ENCODE peak calls at places on chromosome 20, in ten cellular contexts. U is right lobe of liver, B is left ventricle myocardium inferior, Q is fibroblast of villous mesenchyme, N is psoas muscle, J is breast epithelium, L is PC-9, R is suprapubic skin, G is heart right ventricle, I is GM12865. E is an unnamed sample.

GRCh38 chr20:59145926-59146800 is 17.5 kb upstream of the ZNF831 start:
- DNase-seq in I (no peak), N (no peak), G (peak), L (no peak), J (no peak), R (peak), B (no peak), U (no peak), Q (no peak), E (no peak)

GRCh38 chr20:34299925-34300806 is 3.0 kb downstream of the AHCY start:
- DNase-seq in G (no peak), J (no peak), U (no peak), N (no peak), L (no peak), B (no peak), R (no peak), I (peak), Q (peak), E (no peak)

GRCh38 chr20:63472159-63472811 is at the start of gene KCNQ2:
- DNase-seq in U (no peak), R (no peak), Q (no peak), N (no peak), L (no peak), I (no peak), J (no peak), B (no peak), G (no peak), E (no peak)

GRCh38 chr20:36754656-36755222 is 8.8 kb upstream of the NDRG3 start:
- DNase-seq in J (no peak), U (no peak), Q (peak), I (peak), L (peak), R (no peak), B (no peak), N (no peak), G (peak), E (peak)

GRCh38 chr20:61562897-61563504 is 310.9 kb downstream of the CDH4 start:
- DNase-seq in Q (no peak), R (no peak), U (peak), N (no peak), J (no peak), L (no peak), B (no peak), G (no peak), I (no peak), E (no peak)

GRCh38 chr20:3204124-3204794 is at the start of gene DDRGK1:
- DNase-seq in R (peak), J (peak), N (peak), L (peak), Q (peak), U (peak), I (peak), G (peak), B (peak), E (peak)

GRCh38 chr20:39289316-39289715 is 327.2 kb downstream of the DHX35 start:
- DNase-seq in I (peak), Q (no peak), L (no peak), N (no peak), R (no peak), U (no peak), J (no peak), B (no peak), G (no peak), E (no peak)

GRCh38 chr20:18527836-18528235 is 20.1 kb downstream of the SEC23B start:
- DNase-seq in N (no peak), R (no peak), U (no peak), G (no peak), B (no peak), J (no peak), L (no peak), I (no peak), Q (no peak), E (no peak)

GRCh38 chr20:52457826-52458225 is 266.2 kb upstream of the ZFP64 start:
- DNase-seq in B (no peak), G (no peak), Q (no peak), J (no peak), N (no peak), L (peak), R (no peak), I (no peak), U (no peak), E (no peak)

GRCh38 chr20:61777773-61778484 is 287.8 kb downstream of the TAF4 start:
- DNase-seq in B (no peak), L (no peak), I (no peak), G (no peak), R (no peak), U (peak), J (no peak), N (peak), Q (no peak), E (no peak)

GRCh38 chr20:44186674-44187053 is 324 bp downstream of the JPH2 start:
- DNase-seq in Q (no peak), I (no peak), G (no peak), U (no peak), B (no peak), R (no peak), J (no peak), N (no peak), L (no peak), E (no peak)

GRCh38 chr20:52676282-52676995 is 295.7 kb upstream of the TSHZ2 start:
- DNase-seq in N (no peak), B (no peak), I (no peak), J (no peak), L (no peak), R (no peak), G (no peak), U (no peak), Q (no peak), E (no peak)

GRCh38 chr20:34848597-34848996 is 23.1 kb upstream of the NCOA6 start:
- DNase-seq in Q (no peak), L (no peak), U (no peak), R (no peak), N (no peak), I (no peak), G (no peak), J (no peak), B (no peak), E (no peak)

GRCh38 chr20:43940518-43941225 is 26.0 kb downstream of the TOX2 start:
- DNase-seq in B (no peak), U (no peak), J (no peak), L (peak), I (no peak), N (no peak), G (no peak), Q (no peak), R (no peak), E (no peak)

GRCh38 chr20:37994512-37994911 is 38.7 kb downstream of the TTI1 start:
- DNase-seq in I (no peak), L (peak), J (no peak), R (no peak), Q (peak), U (no peak), B (no peak), N (peak), G (no peak), E (no peak)

GRCh38 chr20:23131766-23132165 is 45.6 kb upstream of the CD93 start:
- DNase-seq in N (no peak), Q (peak), B (no peak), I (no peak), R (no peak), U (no peak), G (no peak), J (no peak), L (no peak), E (no peak)

GRCh38 chr20:45946149-45946970 is 11.9 kb downstream of the PCIF1 start:
- DNase-seq in U (peak), B (no peak), N (peak), Q (peak), J (no peak), L (peak), I (no peak), R (no peak), G (no peak), E (no peak)

GRCh38 chr20:51306521-51307358 is 235.8 kb downstream of the NFATC2 start:
- DNase-seq in G (peak), B (peak), R (peak), J (peak), L (no peak), I (peak), Q (peak), N (peak), U (peak), E (peak)

GRCh38 chr20:574297-574942 is 30.8 kb upstream of the CSNK2A1 start:
- DNase-seq in J (no peak), L (no peak), U (no peak), Q (no peak), B (peak), R (peak), I (no peak), N (peak), G (peak), E (no peak)

GRCh38 chr20:568865-569415 is 25.4 kb upstream of the CSNK2A1 start:
- DNase-seq in I (no peak), Q (no peak), R (no peak), B (no peak), J (no peak), N (no peak), L (no peak), U (no peak), G (no peak), E (no peak)

GRCh38 chr20:572752-573151 is 29.2 kb upstream of the CSNK2A1 start:
- DNase-seq in I (no peak), N (no peak), Q (no peak), J (no peak), G (peak), B (peak), R (no peak), U (no peak), L (no peak), E (no peak)

GRCh38 chr20:573414-574296 is 30.1 kb upstream of the CSNK2A1 start:
- DNase-seq in I (no peak), R (peak), Q (no peak), L (no peak), B (no peak), U (no peak), J (no peak), N (no peak), G (no peak), E (no peak)

DNA sequence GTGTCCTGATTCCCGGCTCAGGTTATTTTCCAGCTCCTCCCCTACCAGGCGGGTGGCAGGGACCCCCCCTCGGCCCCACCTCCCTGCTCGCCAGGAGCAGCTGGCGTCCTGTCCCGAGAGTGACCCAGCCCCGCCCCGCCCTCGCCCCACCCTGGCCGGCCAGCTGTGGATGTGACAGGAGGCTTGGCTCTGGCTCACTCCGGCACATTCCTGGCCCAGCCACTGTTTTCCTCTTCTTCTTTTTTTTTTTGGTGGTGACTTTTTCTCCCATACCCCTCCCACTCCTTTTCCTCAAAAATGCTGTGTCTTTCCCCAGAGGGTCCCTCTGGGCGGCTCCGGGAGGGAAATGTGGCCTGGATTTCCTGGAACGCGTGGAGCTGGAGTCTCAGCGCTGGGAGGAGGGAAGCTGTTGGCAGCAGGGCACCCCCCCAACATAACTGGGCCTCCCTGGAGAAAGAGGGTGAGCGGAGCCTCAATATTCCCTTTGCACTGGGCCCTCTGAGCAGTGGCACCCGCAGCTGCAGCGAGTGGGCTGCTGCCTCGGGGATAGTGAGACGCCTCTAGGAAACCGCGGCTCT is 28.3 kb upstream of the CSNK2A1 start:
- DNase-seq in G (peak), B (peak), L (no peak), U (no peak), J (peak), N (peak), Q (peak), I (no peak), R (no peak), E (no peak)
- H3K4me3 ChIP-seq in G (peak), B (peak), L (no peak), U (no peak), J (peak), N (peak), Q (no peak), I (no peak), R (no peak), E (no peak)

DNA sequence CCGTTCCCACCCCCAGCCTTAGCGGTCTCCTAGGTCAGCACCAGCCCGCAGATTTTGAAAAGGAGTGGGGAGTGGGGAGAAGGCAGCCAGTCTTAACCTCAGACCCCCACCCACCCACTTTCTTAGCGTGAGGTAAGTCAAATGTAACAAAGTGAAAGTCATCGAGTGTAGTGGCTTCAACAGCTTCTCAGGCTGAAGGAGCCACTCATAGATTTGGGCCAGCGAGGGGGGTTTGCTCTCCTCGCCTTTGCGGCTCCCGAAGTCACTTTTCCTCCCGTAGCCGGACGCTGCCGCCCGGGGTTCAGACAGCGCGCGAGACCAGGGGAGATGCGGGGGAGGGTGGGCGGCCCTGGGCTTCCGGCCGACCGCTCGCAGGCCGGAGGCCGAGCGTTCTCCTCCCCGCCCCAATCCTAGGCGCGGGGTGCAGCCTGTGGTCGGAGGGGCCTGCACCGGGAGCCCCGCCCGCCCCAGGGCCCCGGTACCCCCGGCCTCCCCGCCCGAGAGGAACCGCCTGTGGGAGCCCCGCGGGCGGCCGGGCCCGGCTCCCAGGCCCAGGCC is 3.4 kb downstream of the NKX2-2 start:
- DNase-seq in G (no peak), J (no peak), R (no peak), N (no peak), U (no peak), L (no peak), I (no peak), Q (no peak), B (no peak), E (no peak)
- H3K4me3 ChIP-seq in G (peak), J (peak), R (peak), N (peak), U (peak), L (no peak), I (no peak), Q (peak), B (peak), E (peak)

GRCh38 chr20:6164421-6165341 is 41.9 kb upstream of the FERMT1 start:
- DNase-seq in R (no peak), Q (peak), G (peak), J (no peak), U (no peak), L (peak), I (no peak), B (peak), N (peak), E (no peak)

GRCh38 chr20:6160736-6161135 is 37.9 kb upstream of the FERMT1 start:
- DNase-seq in J (no peak), G (no peak), I (no peak), L (no peak), R (no peak), N (no peak), U (no peak), Q (no peak), B (no peak), E (no peak)

GRCh38 chr20:6157345-6157744 is 34.5 kb upstream of the FERMT1 start:
- DNase-seq in Q (no peak), G (no peak), L (no peak), N (no peak), B (no peak), U (no peak), J (no peak), R (no peak), I (peak), E (no peak)

GRCh38 chr20:6162239-6162638 is 39.4 kb upstream of the FERMT1 start:
- DNase-seq in L (no peak), R (no peak), U (peak), N (peak), B (peak), Q (peak), G (peak), J (no peak), I (no peak), E (no peak)
- H3K4me3 ChIP-seq in L (no peak), R (no peak), U (no peak), N (no peak), B (no peak), Q (no peak), G (no peak), J (no peak), I (no peak), E (no peak)

GRCh38 chr20:49969946-49970345 is 12.8 kb upstream of the SNAI1 start:
- DNase-seq in L (peak), G (no peak), B (no peak), J (no peak), I (no peak), Q (no peak), U (no peak), N (no peak), R (no peak), E (no peak)

GRCh38 chr20:49964964-49965780 is 17.6 kb upstream of the SNAI1 start:
- DNase-seq in B (no peak), I (peak), N (no peak), R (no peak), Q (peak), U (no peak), G (no peak), J (no peak), L (peak), E (no peak)

GRCh38 chr20:49969234-49969633 is 13.5 kb upstream of the SNAI1 start:
- DNase-seq in U (no peak), I (no peak), G (no peak), B (no peak), J (no peak), R (no peak), Q (no peak), L (peak), N (no peak), E (no peak)

GRCh38 chr20:49961413-49961812 is 21.4 kb upstream of the SNAI1 start:
- DNase-seq in U (no peak), L (no peak), Q (no peak), I (no peak), B (no peak), N (no peak), J (no peak), G (no peak), R (no peak), E (no peak)

GRCh38 chr20:49965781-49966304 is 16.9 kb upstream of the SNAI1 start:
- DNase-seq in B (no peak), G (no peak), Q (peak), U (no peak), N (no peak), R (no peak), J (no peak), I (no peak), L (peak), E (no peak)
- H3K4me3 ChIP-seq in B (no peak), G (no peak), Q (no peak), U (no peak), N (no peak), R (no peak), J (no peak), I (no peak), L (no peak), E (no peak)

GRCh38 chr20:57398901-57399535 is 7.8 kb downstream of the RBM38 start:
- DNase-seq in N (peak), J (no peak), B (no peak), L (no peak), R (no peak), U (peak), Q (no peak), G (no peak), I (no peak), E (no peak)
- H3K4me3 ChIP-seq in N (peak), J (peak), B (peak), L (no peak), R (peak), U (no peak), Q (no peak), G (no peak), I (peak), E (no peak)

GRCh38 chr20:25254986-25255680 is 7.2 kb downstream of the PYGB start:
- DNase-seq in U (no peak), G (peak), I (no peak), N (peak), R (peak), B (peak), Q (peak), L (no peak), J (peak), E (peak)
- H3K4me3 ChIP-seq in U (no peak), G (no peak), I (no peak), N (no peak), R (no peak), B (peak), Q (no peak), L (no peak), J (no peak), E (no peak)

GRCh38 chr20:9617062-9617461 is 102.7 kb downstream of the LAMP5 start:
- DNase-seq in J (no peak), R (peak), U (no peak), N (peak), I (peak), Q (peak), L (peak), G (peak), B (peak), E (peak)
- H3K4me3 ChIP-seq in J (no peak), R (no peak), U (no peak), N (no peak), I (no peak), Q (no peak), L (no peak), G (no peak), B (no peak), E (no peak)

E was measured in dorsolateral prefrontal cortex.